ENCODE peak calls at places on chromosomes 7 and 10, in ten cellular contexts. I is A549, Y is upper lobe of right lung, Q is ovary, R is lung, J is right atrium auricular region, N is transverse colon, M is spleen, V is foreskin fibroblast, U is lower lobe of right lung. B is an unnamed sample.

GRCh38 chr10:49509904-49510303 is 29.0 kb downstream of the ERCC6 start:
- DNase-seq in I (no peak), Y (no peak), Q (no peak), R (no peak), J (no peak), N (no peak), M (no peak), V (no peak), U (no peak), B (no peak)

GRCh38 chr7:157617401-157617800 is 280.6 kb downstream of the DNAJB6 start:
- DNase-seq in I (no peak), Y (no peak), Q (no peak), R (no peak), J (no peak), N (no peak), M (no peak), V (no peak), U (no peak), B (no peak)

GRCh38 chr7:2860627-2861133 is 16.6 kb upstream of the GNA12 start:
- DNase-seq in I (no peak), Y (peak; percentile 67), Q (no peak), R (no peak), J (no peak), N (no peak), M (no peak), V (no peak), U (no peak), B (no peak)

GRCh38 chr7:100673302-100673941 is at the start of gene GNB2:
- DNase-seq in I (peak; percentile 90), Y (peak; percentile 100), Q (peak; percentile 100), R (peak; percentile 100), J (peak; percentile 99), N (peak; percentile 100), M (peak; percentile 100), V (peak; percentile 99), U (peak; percentile 99), B (peak; percentile 96)

GRCh38 chr10:119549247-119549999 is 6.9 kb upstream of the RGS10 start:
- DNase-seq in I (no peak), Y (no peak), Q (no peak), R (no peak), J (no peak), N (no peak), M (no peak), V (no peak), U (no peak), B (no peak)

GRCh38 chr7:55971045-55971444 is 6.7 kb downstream of the NIPSNAP2 start:
- DNase-seq in I (no peak), Y (no peak), Q (no peak), R (no peak), J (no peak), N (no peak), M (no peak), V (no peak), U (no peak), B (no peak)

GRCh38 chr7:135793841-135794240 is 45.2 kb upstream of the FAM180A start:
- DNase-seq in I (no peak), Y (no peak), Q (no peak), R (no peak), J (no peak), N (no peak), M (no peak), V (no peak), U (no peak), B (no peak)

GRCh38 chr10:24723386-24723787 is 300 bp downstream of the ARHGAP21 start:
- DNase-seq in I (peak; percentile 21), Y (no peak), Q (no peak), R (no peak), J (no peak), N (peak; percentile 39), M (peak; percentile 87), V (no peak), U (no peak), B (no peak)

GRCh38 chr10:58335306-58336005 is 650 bp downstream of the UBE2D1 start:
- DNase-seq in I (peak; percentile 33), Y (peak; percentile 77), Q (peak; percentile 8), R (peak; percentile 37), J (no peak), N (peak; percentile 27), M (no peak), V (peak; percentile 37), U (peak; percentile 59), B (no peak)

GRCh38 chr10:80356563-80356999 is at the start of the genes DYDC1 and DYDC2:
- DNase-seq in I (no peak), Y (peak; percentile 84), Q (peak; percentile 54), R (no peak), J (no peak), N (peak; percentile 25), M (peak; percentile 82), V (no peak), U (peak; percentile 83), B (no peak)

GRCh38 chr10:132192991-132193670 is 6.4 kb downstream of the DPYSL4 start:
- DNase-seq in I (no peak), Y (no peak), Q (no peak), R (no peak), J (no peak), N (no peak), M (peak; percentile 36), V (no peak), U (peak; percentile 13), B (no peak)

GRCh38 chr7:116560021-116560970 is 35.5 kb downstream of the CAV1 start:
- DNase-seq in I (no peak), Y (no peak), Q (no peak), R (no peak), J (no peak), N (no peak), M (no peak), V (no peak), U (no peak), B (no peak)

GRCh38 chr7:158031820-158032424 is 555.7 kb downstream of the PTPRN2 start:
- DNase-seq in I (no peak), Y (peak; percentile 41), Q (no peak), R (no peak), J (no peak), N (no peak), M (peak; percentile 59), V (no peak), U (no peak), B (no peak)

GRCh38 chr7:22572937-22573336 is 72.9 kb upstream of the STEAP1B start:
- DNase-seq in I (no peak), Y (no peak), Q (no peak), R (no peak), J (no peak), N (no peak), M (no peak), V (peak; percentile 45), U (no peak), B (peak; percentile 74)

GRCh38 chr10:61464461-61465215 is 11.5 kb upstream of the TMEM26 start:
- DNase-seq in I (no peak), Y (no peak), Q (no peak), R (no peak), J (no peak), N (no peak), M (no peak), V (peak; percentile 70), U (no peak), B (no peak)

DNA sequence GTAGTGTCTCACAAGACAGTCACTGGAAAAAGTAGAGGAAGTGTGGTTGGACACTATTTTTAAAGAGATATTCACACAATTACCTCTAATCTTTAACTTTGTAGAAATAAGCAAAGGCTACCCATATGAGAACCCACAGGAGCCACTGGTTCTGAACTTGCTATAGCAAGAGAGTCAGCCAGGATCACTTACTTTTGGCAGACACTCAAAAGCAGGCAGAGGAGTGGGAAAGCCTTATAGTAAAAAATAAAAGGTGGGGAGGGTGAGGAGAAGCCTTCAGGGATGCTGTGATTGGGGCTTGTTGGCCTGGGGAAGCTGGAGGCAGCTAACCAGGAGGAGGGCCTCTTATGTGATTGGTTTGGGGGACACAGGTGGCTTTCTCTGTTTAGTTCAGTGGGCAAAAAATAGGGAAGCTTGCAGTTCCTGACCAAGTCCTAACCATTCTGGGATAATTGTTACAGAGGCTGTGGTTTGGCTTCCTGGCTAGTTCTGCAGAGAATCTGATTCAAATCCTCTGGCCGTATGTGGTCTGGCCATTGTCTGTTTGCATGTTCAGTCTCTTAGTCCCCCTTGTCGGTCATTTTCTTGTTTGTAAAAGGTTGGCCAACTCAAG is 4.9 kb upstream of the CSGALNACT2 start:
- DNase-seq in I (no peak), Y (no peak), Q (no peak), R (peak; percentile 22), J (peak; percentile 42), N (no peak), M (no peak), V (no peak), U (no peak), B (no peak)
- H3K4me3 ChIP-seq in I (no peak overlapping the region), Y (no peak overlapping the region), Q (no peak overlapping the region), R (no peak overlapping the region), J (no peak overlapping the region), N (no peak overlapping the region), M (no peak overlapping the region), V (no peak overlapping the region), U (no peak overlapping the region), B (no peak overlapping the region)

GRCh38 chr7:110534241-110534931 is 556.5 kb upstream of the LRRN3 start:
- DNase-seq in I (peak; percentile 29), Y (no peak), Q (peak; percentile 15), R (no peak), J (no peak), N (no peak), M (no peak), V (peak; percentile 13), U (no peak), B (no peak)

GRCh38 chr7:110531186-110531585 is 559.7 kb upstream of the LRRN3 start:
- DNase-seq in I (no peak), Y (no peak), Q (no peak), R (no peak), J (no peak), N (no peak), M (no peak), V (no peak), U (no peak), B (no peak)

DNA sequence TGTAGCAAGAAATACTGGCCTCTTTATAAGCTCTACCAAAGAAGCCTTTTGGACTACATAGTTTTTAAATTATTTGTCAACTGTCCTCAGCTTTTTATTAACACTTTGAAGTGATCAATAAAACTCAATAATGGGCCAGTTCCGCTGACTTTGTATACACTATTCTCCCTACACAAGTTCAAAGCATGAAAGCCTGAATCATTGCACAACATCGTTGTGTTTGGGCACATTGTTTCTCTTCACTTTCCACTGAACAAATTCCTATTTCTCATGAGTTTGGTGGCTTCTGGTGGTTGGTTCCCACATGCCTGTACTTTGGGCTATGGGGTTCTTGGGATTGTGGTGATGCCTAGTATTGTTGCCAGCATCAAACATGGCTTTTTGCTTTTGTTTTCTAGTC is 561.8 kb upstream of the LRRN3 start:
- DNase-seq in I (no peak), Y (no peak), Q (no peak), R (no peak), J (no peak), N (no peak), M (no peak), V (no peak), U (no peak), B (no peak)
- TF ChIP-seq CTCF in I (no peak), Y (no peak), Q (no peak), R (no peak), J (no peak), N (no peak), M (no peak), V (no peak), U (no peak), B (no peak)

GRCh38 chr10:99975942-99976809 is 33.6 kb downstream of the DNMBP start:
- DNase-seq in I (no peak), Y (no peak), Q (peak; percentile 33), R (no peak), J (no peak), N (no peak), M (no peak), V (peak; percentile 57), U (no peak), B (peak; percentile 74)
- H3K4me3 ChIP-seq in I (no peak overlapping the region), Y (no peak overlapping the region), Q (no peak overlapping the region), R (no peak overlapping the region), J (no peak overlapping the region), N (no peak overlapping the region), M (no peak overlapping the region), V (peak overlapping the region; percentile 33), U (no peak overlapping the region), B (peak overlapping the region; percentile 10)

GRCh38 chr10:77926566-77927342 is at the start of gene DLG5:
- DNase-seq in I (no peak), Y (peak; percentile 88), Q (peak; percentile 80), R (peak; percentile 67), J (peak; percentile 60), N (peak; percentile 75), M (peak; percentile 79), V (peak; percentile 61), U (peak; percentile 74), B (no peak)
- TF ChIP-seq CTCF in I (no peak), Y (no peak), Q (peak; percentile 33), R (no peak), J (no peak), N (no peak), M (no peak), V (no peak), U (no peak), B (no peak)

B was measured in HFF-Myc.